ENCODE peak calls at places on chromosome 9, in six cellular contexts. E is CD4-positive, alpha-beta memory T cell; N is activated CD4-positive, CD25-positive, alpha-beta regulatory T cell treated with anti-CD3 and anti-CD28 coated beads, Interleukin-2, amount 50 U/mL, for 16 hours; A is left kidney; L is AG09309; G is stimulated activated CD4-positive, alpha-beta T cell treated with anti-CD3 and anti-CD28 coated beads, Interleukin-1b, Interleukin-23, amount 100 ng/mL, for 4 hours. X is an unnamed sample.

GRCh38 chr9:89743216-89743575 is 138.4 kb downstream of the GADD45G start:
- DNase-seq in E (no peak), N (no peak), A (no peak), L (no peak), G (no peak), X (no peak)

GRCh38 chr9:89617978-89618377 is 13.2 kb downstream of the GADD45G start:
- DNase-seq in E (no peak), N (no peak), A (no peak), L (no peak), G (no peak), X (no peak)

GRCh38 chr9:23412458-23412857 is 413.6 kb downstream of the ELAVL2 start:
- DNase-seq in E (no peak), N (no peak), A (no peak), L (no peak), G (no peak), X (no peak)

GRCh38 chr9:136052433-136052880 is 42.6 kb downstream of the NACC2 start:
- DNase-seq in E (no peak), N (no peak), A (peak), L (no peak), G (no peak), X (no peak)

GRCh38 chr9:127816362-127816725 is 13.7 kb downstream of the FPGS start:
- DNase-seq in E (no peak), N (no peak), A (no peak), L (no peak), G (no peak), X (no peak)

GRCh38 chr9:35599763-35600604 is 5.1 kb upstream of the TESK1 start:
- DNase-seq in E (no peak), N (no peak), A (no peak), L (no peak), G (no peak), X (no peak)

GRCh38 chr9:23674016-23674585 is 151.9 kb downstream of the ELAVL2 start:
- DNase-seq in E (no peak), N (no peak), A (no peak), L (no peak), G (no peak), X (no peak)

GRCh38 chr9:128150594-128151342 is 1.5 kb downstream of the LCN2 start:
- DNase-seq in E (no peak), N (no peak), A (peak), L (no peak), G (no peak), X (no peak)

GRCh38 chr9:116042321-116042720 is 111.3 kb upstream of the PAPPA start:
- DNase-seq in E (no peak), N (no peak), A (no peak), L (no peak), G (no peak), X (no peak)

GRCh38 chr9:12801663-12802062 is 26.8 kb downstream of the LURAP1L start:
- DNase-seq in E (no peak), N (no peak), A (no peak), L (no peak), G (no peak), X (no peak)

GRCh38 chr9:134564431-134565170 is 77.0 kb upstream of the COL5A1 start:
- DNase-seq in E (no peak), N (no peak), A (no peak), L (peak), G (no peak), X (no peak)

GRCh38 chr9:137028281-137029057 is 432 bp upstream of the ABCA2 start:
- DNase-seq in E (peak), N (no peak), A (peak), L (no peak), G (peak), X (peak)

GRCh38 chr9:3732077-3733038 is 206.6 kb upstream of the RFX3 start:
- DNase-seq in E (no peak), N (peak), A (peak), L (peak), G (no peak), X (peak)

GRCh38 chr9:21555911-21556310 is 73.8 kb upstream of the IFNE start:
- DNase-seq in E (no peak), N (no peak), A (no peak), L (no peak), G (no peak), X (no peak)

GRCh38 chr9:132499251-132499650 is 83.2 kb upstream of the BARHL1 start:
- DNase-seq in E (no peak), N (no peak), A (no peak), L (no peak), G (no peak), X (no peak)

GRCh38 chr9:34492051-34492450 is 30.7 kb downstream of the ENHO start:
- DNase-seq in E (no peak), N (no peak), A (no peak), L (no peak), G (no peak), X (no peak)

GRCh38 chr9:133913571-133914369 is 78.4 kb downstream of the VAV2 start:
- DNase-seq in E (no peak), N (no peak), A (no peak), L (no peak), G (no peak), X (no peak)

X was measured in frontal cortex.